ENCODE peak calls at places on chromosomes 3 and 15, in four cellular contexts. V is right lobe of liver, T is body of pancreas, L is kidney. R is an unnamed sample. For H3K4me1, the result is how much of the 10 kb centered on the place peaks cover.

GRCh38 chr3:134795776-134796312 is 784 bp downstream of the EPHB1 start:
- DNase-seq in T (no peak), V (peak), L (peak), R (peak)

GRCh38 chr15:51104512-51104911 is 9.8 kb upstream of the TNFAIP8L3 start:
- DNase-seq in T (peak), L (peak), V (no peak), R (peak)

GRCh38 chr15:73908030-73908821 is 18.0 kb upstream of the LOXL1 start:
- DNase-seq in V (peak), L (peak), T (peak), R (peak)

GRCh38 chr3:66803206-66803605 is 194.9 kb upstream of the KBTBD8 start:
- DNase-seq in L (no peak), T (no peak), V (no peak), R (no peak)

GRCh38 chr3:58048301-58048700 is 40.1 kb downstream of the FLNB start:
- DNase-seq in V (no peak), T (peak), L (no peak), R (peak)

GRCh38 chr3:196486263-196486662 is 17.3 kb downstream of the RNF168 start:
- DNase-seq in L (no peak), V (peak), T (no peak), R (no peak)

GRCh38 chr3:32540899-32541298 is 29.8 kb downstream of the DYNC1LI1 start:
- DNase-seq in L (no peak), T (no peak), V (no peak), R (no peak)

GRCh38 chr15:75648156-75649000 is 666 bp downstream of the SNX33 start:
- DNase-seq in V (peak), T (peak), L (peak), R (peak)

GRCh38 chr3:127087441-127087840 is 104.5 kb downstream of the PLXNA1 start:
- DNase-seq in L (peak), T (no peak), V (no peak), R (no peak)

GRCh38 chr3:185337231-185337816 is 25.6 kb upstream of the MAP3K13 start:
- DNase-seq in L (no peak), V (no peak), T (peak), R (no peak)

GRCh38 chr15:52180196-52180835 is 10.9 kb downstream of the GNB5 start:
- DNase-seq in T (no peak), L (no peak), V (no peak), R (no peak)

GRCh38 chr3:189862385-189863023 is 231.3 kb downstream of the TP63 start:
- DNase-seq in V (no peak), T (no peak), L (no peak), R (no peak)

GRCh38 chr15:42084465-42085235 is 9.7 kb downstream of the PLA2G4D start:
- DNase-seq in L (peak), T (peak), V (peak), R (peak)

GRCh38 chr3:11118181-11118682 is 36.1 kb upstream of the HRH1 start:
- DNase-seq in V (no peak), T (no peak), L (no peak), R (no peak)

GRCh38 chr3:46407976-46408375 is 917 bp downstream of the CCRL2 start:
- DNase-seq in V (no peak), L (no peak), T (no peak), R (no peak)

GRCh38 chr3:46409735-46410489 is 2.9 kb downstream of the CCRL2 start:
- DNase-seq in V (no peak), L (no peak), T (no peak), R (no peak)

GRCh38 chr3:46410669-46411068 is 3.6 kb downstream of the CCRL2 start:
- DNase-seq in L (no peak), T (no peak), V (no peak), R (no peak)

GRCh38 chr3:46406786-46407611 is at the start of the genes CCR5AS and CCRL2:
- DNase-seq in L (peak), T (peak), V (peak), R (peak)

DNA sequence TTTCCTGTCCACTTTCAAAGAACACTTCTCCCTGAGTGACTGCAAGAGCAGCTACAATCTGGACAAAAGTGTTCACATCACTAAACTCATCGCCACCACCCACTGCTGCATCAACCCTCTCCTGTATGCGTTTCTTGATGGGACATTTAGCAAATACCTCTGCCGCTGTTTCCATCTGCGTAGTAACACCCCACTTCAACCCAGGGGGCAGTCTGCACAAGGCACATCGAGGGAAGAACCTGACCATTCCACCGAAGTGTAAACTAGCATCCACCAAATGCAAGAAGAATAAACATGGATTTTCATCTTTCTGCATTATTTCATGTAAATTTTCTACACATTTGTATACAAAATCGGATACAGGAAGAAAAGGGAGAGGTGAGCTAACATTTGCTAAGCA is 1.8 kb downstream of the CCRL2 start:
- DNase-seq in T (no peak), V (no peak), L (no peak), R (no peak)
- H3K27ac ChIP-seq in T (no peak), V (no peak), L (no peak), R (no peak)

GRCh38 chr3:48347500-48347899 is 14.0 kb upstream of the SPINK8 start:
- DNase-seq in T (no peak), L (no peak), V (no peak), R (no peak)

GRCh38 chr3:48356419-48356818 is 15.6 kb upstream of the FBXW12 start:
- DNase-seq in T (no peak), L (no peak), V (no peak), R (no peak)

DNA sequence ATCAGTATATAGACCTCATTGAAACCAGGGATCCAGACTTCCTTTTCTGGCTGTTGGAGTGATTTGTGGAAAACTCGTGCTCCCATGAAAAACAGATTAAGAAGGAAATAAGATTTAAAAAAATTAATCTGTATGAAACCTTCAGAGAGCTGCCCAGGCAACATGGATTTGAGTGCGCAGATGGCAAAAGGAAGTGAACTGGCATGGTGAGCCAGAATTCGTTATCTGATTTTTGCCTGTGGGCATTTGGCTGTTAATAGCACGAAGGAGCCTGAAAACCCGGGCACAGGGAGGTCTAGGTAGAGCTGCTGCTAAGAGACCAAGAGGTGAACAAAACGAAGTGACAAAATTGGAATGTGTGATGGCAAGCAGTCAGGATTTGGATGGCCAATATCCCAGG is 19.1 kb upstream of the SPINK8 start:
- DNase-seq in T (no peak), L (no peak), V (no peak), R (no peak)
- H3K4me1 ChIP-seq in T (under half), L (under half), V (under half), R (under half)

GRCh38 chr3:192607798-192608197 is 119.5 kb downstream of the FGF12 start:
- DNase-seq in V (no peak), T (no peak), L (no peak), R (no peak)

GRCh38 chr3:192611411-192611810 is 115.9 kb downstream of the FGF12 start:
- DNase-seq in V (no peak), T (no peak), L (no peak), R (no peak)

DNA sequence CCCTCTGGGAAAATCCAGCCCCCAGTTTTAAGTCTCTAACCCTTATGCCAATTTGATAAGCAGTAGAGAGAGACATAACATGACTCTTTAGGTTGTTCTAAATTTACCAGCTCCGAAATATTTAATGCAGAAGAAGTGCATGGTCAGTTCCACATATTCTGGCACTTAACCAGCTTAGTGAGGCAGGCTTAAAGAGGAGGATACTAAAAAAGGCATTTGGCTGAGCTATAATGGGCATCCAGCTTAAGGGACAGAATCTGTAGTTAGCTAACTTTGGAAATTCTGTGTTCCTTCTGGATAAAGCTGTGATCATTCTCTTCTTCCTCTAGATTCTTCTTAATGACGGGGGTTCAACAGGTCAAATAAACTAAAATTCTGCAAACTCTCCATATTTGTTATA is 118.6 kb downstream of the FGF12 start:
- DNase-seq in V (no peak), L (no peak), T (no peak), R (no peak)
- H3K27ac ChIP-seq in V (no peak), L (no peak), T (no peak), R (peak)

GRCh38 chr3:45595364-45596154 is 1.0 kb downstream of the LIMD1 start:
- DNase-seq in T (peak), V (peak), L (no peak), R (peak)
- H3K4me1 ChIP-seq in T (half or more), V (half or more), L (under half), R (under half)